ENCODE peak calls at places on chromosomes 11 and 22, in nine cellular contexts. S is GM12865, J is PC-3, Y is retinal pigment epithelial cell, W is Calu3, T is pancreas, M is IMR-90, D is adrenal gland, U is kidney. O is an unnamed sample.

GRCh38 chr11:85845052-85845631 is 10.0 kb upstream of the CCDC83 start:
- DNase-seq in Y (no peak), D (no peak), T (no peak), M (peak), J (peak), U (no peak), W (no peak), S (no peak), O (no peak)

GRCh38 chr11:75270896-75271415 is 30.4 kb downstream of the TPBGL start:
- DNase-seq in J (peak), S (peak), D (peak), Y (no peak), M (peak), W (no peak), U (peak), T (no peak), O (no peak)

GRCh38 chr11:104529213-104529612 is 365.3 kb upstream of the PDGFD start:
- DNase-seq in J (no peak), U (no peak), S (no peak), W (no peak), D (no peak), Y (no peak), T (no peak), M (no peak), O (no peak)

GRCh38 chr11:78549624-78550409 is 24.8 kb downstream of the NARS2 start:
- DNase-seq in Y (no peak), W (no peak), S (no peak), J (no peak), T (no peak), U (no peak), M (no peak), D (no peak), O (no peak)

GRCh38 chr11:45927332-45927683 is 4.9 kb downstream of the LARGE2 start:
- DNase-seq in Y (no peak), U (peak), T (no peak), S (no peak), J (no peak), W (no peak), D (no peak), M (no peak), O (no peak)

GRCh38 chr22:20648306-20648903 is 125.5 kb upstream of the SERPIND1 start:
- DNase-seq in Y (no peak), T (no peak), S (no peak), D (no peak), W (no peak), M (no peak), J (no peak), U (no peak), O (no peak)

GRCh38 chr11:67662806-67663514 is 11.5 kb downstream of the ALDH3B2 start:
- DNase-seq in Y (no peak), U (no peak), J (no peak), S (no peak), W (no peak), D (no peak), M (no peak), T (no peak), O (no peak)

GRCh38 chr11:61892085-61892370 is 683 bp upstream of the FADS3 start:
- DNase-seq in J (no peak), W (no peak), T (no peak), U (no peak), D (no peak), M (no peak), Y (no peak), S (no peak), O (no peak)

GRCh38 chr11:113874920-113875413 is 405 bp downstream of the USP28 start:
- DNase-seq in T (no peak), J (peak), W (no peak), M (peak), D (peak), S (peak), Y (no peak), U (no peak), O (no peak)

GRCh38 chr11:8810331-8811301 is 100.4 kb upstream of the AKIP1 start:
- DNase-seq in W (peak), D (peak), M (peak), U (peak), S (peak), T (peak), J (peak), Y (peak), O (peak)

GRCh38 chr11:14300661-14301304 is 58.2 kb downstream of the RRAS2 start:
- DNase-seq in J (peak), W (peak), M (peak), U (no peak), S (peak), Y (no peak), T (no peak), D (peak), O (peak)

GRCh38 chr11:79098096-79098495 is 342.7 kb downstream of the TENM4 start:
- DNase-seq in Y (no peak), D (no peak), J (no peak), W (no peak), U (no peak), S (no peak), M (no peak), T (no peak), O (no peak)

GRCh38 chr11:69297926-69298777 is 4.2 kb downstream of the MYEOV start:
- DNase-seq in D (peak), Y (no peak), W (peak), M (peak), T (no peak), U (peak), J (peak), S (peak), O (peak)

GRCh38 chr11:134038897-134039470 is 29.9 kb upstream of the JAM3 start:
- DNase-seq in U (no peak), T (no peak), D (no peak), S (no peak), Y (no peak), M (peak), W (no peak), J (no peak), O (no peak)

DNA sequence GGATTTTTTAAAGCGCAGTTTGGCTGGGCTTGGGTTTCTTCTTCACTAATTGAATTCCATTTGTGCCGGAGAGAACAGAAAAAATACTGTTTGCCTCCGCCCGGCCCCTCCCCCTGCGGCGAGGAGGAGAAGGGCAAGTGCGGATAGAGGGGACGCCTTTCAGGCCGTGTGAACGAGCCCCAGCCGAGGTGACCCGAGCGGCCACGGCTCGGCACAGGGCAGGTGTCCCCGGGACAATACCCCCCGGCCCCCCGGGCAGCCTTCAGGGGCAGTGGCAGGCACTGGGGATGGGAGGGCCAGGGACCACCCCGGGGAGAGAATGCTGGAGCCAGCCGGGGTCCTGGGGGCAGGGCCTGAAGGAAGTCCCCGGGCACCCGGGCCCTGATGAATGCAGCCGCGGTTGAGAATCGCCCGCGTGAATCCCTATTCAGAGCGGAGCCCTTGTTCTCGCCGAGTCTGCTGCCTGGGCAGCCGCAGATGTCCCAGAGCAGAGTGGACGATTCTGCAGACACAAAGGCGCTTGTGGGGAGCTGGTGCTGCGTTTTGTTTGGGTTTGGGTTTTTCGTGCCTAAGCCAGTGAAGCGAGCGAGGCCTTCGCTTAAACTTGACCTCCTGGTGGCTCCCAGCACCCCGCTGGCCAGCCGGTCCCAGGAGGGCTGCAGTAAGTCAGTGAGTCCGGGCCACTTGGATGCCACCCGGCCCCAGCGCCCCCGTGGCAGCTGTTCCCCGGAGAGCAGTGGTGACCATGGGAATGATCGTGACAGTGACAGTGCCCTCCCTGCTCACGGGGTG is 96.0 kb downstream of the WNT7B start:
- DNase-seq in D (no peak), Y (no peak), T (no peak), U (peak), W (no peak), J (no peak), M (no peak), S (no peak), O (no peak)
- TF ChIP-seq CTCF in D (no peak), Y (no peak), T (no peak), U (no peak), W (no peak), J (no peak), M (no peak), S (no peak), O (no peak)

GRCh38 chr11:1744137-1744878 is 6.1 kb downstream of the IFITM10 start:
- DNase-seq in D (peak), W (no peak), S (no peak), Y (no peak), T (no peak), M (no peak), U (peak), J (no peak), O (no peak)
- TF ChIP-seq CTCF in D (no peak), W (no peak), S (no peak), Y (no peak), T (no peak), M (no peak), U (no peak), J (no peak), O (no peak)

DNA sequence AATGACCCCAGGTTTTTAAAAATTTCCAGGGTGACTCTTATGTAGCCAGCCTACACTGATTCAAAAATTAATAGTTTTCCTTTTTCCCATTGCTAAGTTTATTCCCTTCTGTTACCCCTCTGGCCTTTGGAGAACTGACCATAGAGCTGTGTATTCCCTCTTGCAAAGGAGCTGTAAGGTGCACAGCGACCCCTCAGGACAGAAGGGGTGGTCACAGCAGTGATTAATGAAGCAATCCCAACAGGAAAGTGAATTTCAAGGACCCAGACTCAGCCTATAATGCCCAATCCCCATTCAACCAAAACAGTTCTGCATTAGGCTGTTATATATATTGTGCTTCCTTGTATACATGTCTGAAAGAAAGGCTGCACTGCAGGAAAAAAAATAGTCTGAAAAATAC is 147.1 kb downstream of the WT1 start:
- DNase-seq in Y (no peak), S (no peak), D (no peak), T (no peak), J (no peak), M (no peak), U (no peak), W (no peak), O (no peak)
- TF ChIP-seq CTCF in Y (peak), S (no peak), D (no peak), T (no peak), J (peak), M (no peak), U (no peak), W (no peak), O (no peak)

GRCh38 chr11:910044-910588 is 494 bp downstream of the CHID1 start:
- DNase-seq in U (no peak), J (no peak), Y (no peak), T (no peak), S (peak), M (no peak), W (no peak), D (no peak), O (no peak)

GRCh38 chr11:912266-912665 is 1.7 kb upstream of the CHID1 start:
- DNase-seq in Y (no peak), M (no peak), U (no peak), J (no peak), T (peak), S (no peak), D (no peak), W (no peak), O (no peak)

GRCh38 chr11:910589-911030 is at the start of gene CHID1:
- DNase-seq in Y (no peak), U (peak), D (peak), T (peak), W (peak), M (peak), S (peak), J (peak), O (peak)

GRCh38 chr11:911890-912219 is 1.2 kb upstream of the CHID1 start:
- DNase-seq in M (no peak), Y (no peak), D (no peak), U (no peak), W (no peak), J (no peak), T (no peak), S (no peak), O (no peak)

DNA sequence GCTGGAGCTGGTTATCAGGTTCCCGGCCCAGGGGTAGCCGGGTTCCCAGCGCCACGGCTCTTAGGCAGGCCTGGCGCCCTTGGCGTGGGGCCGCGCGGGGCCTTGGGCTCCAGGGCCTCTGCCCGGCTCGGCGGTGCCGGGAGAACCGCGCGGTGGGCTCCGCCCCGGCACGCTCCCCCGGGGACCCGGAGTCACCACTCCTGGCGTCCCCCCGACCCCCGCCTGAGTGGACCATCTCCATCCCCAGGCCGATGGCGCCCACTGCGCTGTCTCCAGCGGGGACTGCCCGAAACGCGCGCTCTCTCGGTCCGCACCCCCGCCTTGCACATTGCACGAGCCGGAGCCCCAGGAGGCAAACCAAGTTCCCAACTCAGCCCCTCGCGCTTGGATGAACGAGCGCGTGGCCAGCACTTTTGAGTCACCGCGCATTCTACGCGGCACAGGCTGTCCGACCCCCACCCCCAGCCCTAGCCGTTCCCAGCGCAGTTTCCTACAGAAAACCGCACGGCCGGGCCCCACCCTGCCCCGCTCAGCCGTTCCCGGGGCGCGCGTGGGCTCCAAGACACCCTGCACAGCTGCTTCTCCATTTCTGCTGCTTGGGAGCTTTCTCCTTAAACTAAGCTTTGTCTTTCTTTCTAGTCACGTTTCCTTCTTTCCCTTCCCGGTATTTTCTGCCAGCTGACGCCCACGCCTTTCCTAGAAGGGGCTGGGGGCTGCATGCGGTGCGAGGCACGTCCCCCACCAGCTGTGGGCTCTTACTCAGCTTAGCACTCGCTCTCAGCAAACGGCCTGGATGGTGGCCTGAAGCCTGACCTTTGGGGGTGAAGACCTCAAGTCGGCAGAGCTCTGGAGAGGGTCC is 650 bp upstream of the CHID1 start:
- DNase-seq in D (peak), S (peak), M (peak), T (peak), U (peak), J (peak), Y (no peak), W (peak), O (no peak)
- TF ChIP-seq CTCF in D (no peak), S (peak), M (no peak), T (no peak), U (no peak), J (no peak), Y (no peak), W (no peak), O (no peak)

DNA sequence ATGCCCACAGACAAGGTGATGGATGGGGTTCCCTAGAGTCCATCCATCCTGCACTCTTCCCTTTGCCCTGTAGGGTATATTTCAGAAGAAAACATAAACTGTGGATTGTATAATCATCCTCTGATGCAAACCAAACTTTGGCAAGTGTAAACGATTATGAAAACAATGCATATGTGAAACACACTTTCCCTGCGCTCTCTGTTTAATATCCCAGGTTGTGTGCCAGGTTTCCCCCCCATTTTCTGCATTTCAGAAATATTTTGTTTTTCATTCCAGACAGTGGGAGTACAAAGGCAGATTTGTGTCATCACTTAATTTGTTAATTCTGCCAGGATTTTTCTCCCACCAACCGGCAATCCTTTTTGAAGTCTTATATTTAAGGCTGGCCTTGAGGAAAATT is 110.0 kb downstream of the LDLRAD3 start:
- DNase-seq in W (no peak), M (no peak), T (no peak), Y (no peak), S (no peak), D (no peak), U (no peak), J (no peak), O (no peak)
- TF ChIP-seq CTCF in W (no peak), M (no peak), T (no peak), Y (no peak), S (no peak), D (no peak), U (no peak), J (no peak), O (no peak)

O was measured in endothelial cell.